ENCODE peak calls at places on chromosomes 13 and 19, in seven cellular contexts. D is GM23248, L is K562, H is astrocyte, N is H1, E is A673, P is mammary epithelial cell. U is an unnamed sample.

GRCh38 chr19:1553415-1553814 is 14.7 kb downstream of the MEX3D start:
- DNase-seq in E (no peak), L (no peak), D (no peak), N (no peak), H (no peak), P (no peak), U (no peak)

GRCh38 chr13:99308481-99309087 is 1.4 kb upstream of the GPR183 start:
- DNase-seq in L (no peak), N (no peak), H (peak; percentile 78), E (no peak), P (no peak), D (peak; percentile 83), U (no peak)

GRCh38 chr19:41189425-41190065 is 3.5 kb upstream of the CYP2S1 start:
- DNase-seq in N (no peak), E (peak; percentile 34), L (no peak), H (no peak), P (no peak), D (no peak), U (peak; percentile 17)

GRCh38 chr19:40805258-40805868 is 6.4 kb downstream of the EGLN2 start:
- DNase-seq in P (no peak), E (no peak), D (no peak), L (no peak), N (no peak), H (no peak), U (no peak)

GRCh38 chr19:5349041-5349440 is 8.4 kb upstream of the PTPRS start:
- DNase-seq in L (no peak), H (no peak), D (peak; percentile 8), P (no peak), E (peak; percentile 63), N (no peak), U (peak; percentile 40)

GRCh38 chr19:29367701-29368306 is 154.9 kb upstream of the UQCRFS1 start:
- DNase-seq in L (peak; percentile 2), E (no peak), N (peak; percentile 39), P (no peak), D (no peak), H (no peak), U (no peak)

GRCh38 chr13:102830646-102831045 is 15.2 kb upstream of the ERCC5 start:
- DNase-seq in D (no peak), L (no peak), N (no peak), H (no peak), P (no peak), E (peak; percentile 48), U (peak; percentile 50)

GRCh38 chr13:80339841-80340642 is 884 bp downstream of the SPRY2 start:
- DNase-seq in D (peak; percentile 75), L (peak; percentile 12), E (no peak), H (peak; percentile 39), P (peak; percentile 52), N (peak; percentile 61), U (peak; percentile 30)

GRCh38 chr13:113777311-113778260 is 18.6 kb downstream of the TMEM255B start:
- DNase-seq in P (no peak), H (no peak), E (peak; percentile 44), D (peak; percentile 52), L (peak; percentile 33), N (peak; percentile 84), U (no peak)

GRCh38 chr19:6800991-6801396 is 28.5 kb downstream of the VAV1 start:
- DNase-seq in H (peak; percentile 84), E (no peak), L (no peak), N (no peak), P (peak; percentile 81), D (peak; percentile 86), U (peak; percentile 99)

GRCh38 chr13:95087746-95088305 is 213.4 kb downstream of the ABCC4 start:
- DNase-seq in E (no peak), P (peak; percentile 34), H (peak; percentile 76), D (peak; percentile 8), N (no peak), L (no peak), U (peak; percentile 69)

GRCh38 chr13:65236841-65237418 is 1993.2 kb downstream of the PCDH9 start:
- DNase-seq in H (no peak), D (no peak), L (no peak), P (no peak), N (peak; percentile 48), E (peak; percentile 1), U (no peak)

GRCh38 chr13:46340631-46341111 is 46.4 kb downstream of the RUBCNL start:
- DNase-seq in N (no peak), H (no peak), E (no peak), D (no peak), L (no peak), P (no peak), U (no peak)

GRCh38 chr13:113802090-113802531 is 43.1 kb downstream of the TMEM255B start:
- DNase-seq in E (no peak), N (peak; percentile 81), L (peak; percentile 23), H (peak; percentile 51), D (peak; percentile 85), P (peak; percentile 52), U (no peak)

GRCh38 chr13:20119960-20120359 is 40.9 kb downstream of the GJA3 start:
- DNase-seq in E (no peak), L (no peak), P (no peak), N (no peak), H (no peak), D (no peak), U (no peak)

GRCh38 chr13:106156468-106156867 is 379.0 kb downstream of the EFNB2 start:
- DNase-seq in N (no peak), H (peak; percentile 100), P (peak; percentile 99), L (no peak), D (peak; percentile 96), E (no peak), U (peak; percentile 88)

GRCh38 chr19:17294051-17294891 is 9.0 kb downstream of the ABHD8 start:
- DNase-seq in E (no peak), D (peak; percentile 49), N (peak; percentile 99), P (no peak), H (no peak), L (peak; percentile 89), U (no peak)
- H3K4me3 ChIP-seq in E (no peak overlapping the region), D (no peak overlapping the region), N (no peak overlapping the region), P (no peak overlapping the region), H (no peak overlapping the region), L (peak overlapping the region; percentile 62), U (no peak overlapping the region)

DNA sequence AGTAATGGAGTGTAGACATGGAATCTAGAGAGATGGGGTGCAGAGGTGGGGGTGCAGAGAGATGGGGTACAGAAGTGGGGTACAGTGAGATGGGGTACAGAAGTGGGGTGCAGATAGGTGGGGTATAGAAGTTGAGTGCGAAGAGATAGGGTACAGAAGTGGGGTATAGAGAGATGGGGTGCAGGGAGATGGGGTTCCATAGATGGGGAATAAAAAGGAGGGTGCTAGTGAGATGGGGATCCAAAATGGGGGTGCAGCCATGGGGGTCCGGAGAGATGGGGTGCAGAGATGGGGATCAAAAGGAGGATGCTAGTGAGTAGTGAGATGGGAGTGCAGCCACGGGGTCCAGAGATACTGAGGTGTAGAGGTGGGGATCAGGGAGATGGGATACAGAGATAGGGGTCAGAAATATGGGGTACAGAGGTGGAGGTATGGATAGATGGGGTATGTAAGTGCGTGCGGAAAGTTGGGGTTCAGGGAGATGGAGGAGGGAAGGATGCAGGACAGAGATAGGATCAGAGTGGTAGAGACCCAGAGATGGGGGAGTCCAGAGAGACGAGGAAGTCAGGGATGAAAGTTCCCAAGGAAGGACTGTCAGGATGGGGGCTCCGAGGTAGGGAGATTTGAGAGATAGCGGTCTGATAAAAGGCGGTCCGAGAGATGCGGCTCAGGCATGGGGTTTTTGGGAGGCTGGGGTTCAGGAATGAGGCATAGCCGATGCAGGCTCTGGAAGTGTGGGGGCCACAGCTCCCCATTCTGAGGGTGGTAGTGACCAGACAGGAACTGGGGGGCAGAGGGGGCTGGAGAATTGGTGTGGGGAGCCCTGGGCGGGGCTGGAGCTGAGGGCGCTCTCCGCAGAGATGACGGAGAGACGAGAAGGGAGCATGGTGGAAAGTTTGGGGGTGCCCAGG is 3.4 kb downstream of the PALM3 start:
- DNase-seq in D (no peak), N (no peak), P (no peak), E (no peak), H (no peak), L (no peak), U (no peak)
- TF ChIP-seq EZH2 in D (no peak), N (no peak), P (no peak), E (no peak), H (no peak), L (no peak), U (no peak)

GRCh38 chr19:14476663-14477401 is 1.7 kb upstream of the PTGER1 start:
- DNase-seq in P (peak; percentile 71), N (peak; percentile 50), E (peak; percentile 65), D (peak; percentile 80), H (peak; percentile 68), L (peak; percentile 66), U (peak; percentile 83)
- H3K4me3 ChIP-seq in P (no peak overlapping the region), N (no peak overlapping the region), E (no peak overlapping the region), D (no peak overlapping the region), H (no peak overlapping the region), L (no peak overlapping the region), U (no peak overlapping the region)

GRCh38 chr19:3982701-3983541 is 2.3 kb downstream of the EEF2 start:
- DNase-seq in H (peak; percentile 57), D (peak; percentile 89), E (no peak), P (peak; percentile 77), N (peak; percentile 46), L (peak; percentile 47), U (peak; percentile 62)
- TF ChIP-seq EZH2 in H (no peak), D (no peak), E (no peak), P (no peak), N (no peak), L (no peak), U (no peak)